ENCODE peak calls at places on chromosomes 5 and 9, in four cellular contexts. P is ovary, O is HFFc6, L is hypothalamus. N is an unnamed sample.

GRCh38 chr9:20663133-20663532 is 20.9 kb upstream of the FOCAD start:
- DNase-seq in P (no peak), O (no peak), L (no peak), N (no peak)

GRCh38 chr9:81861644-81862043 is 66.6 kb upstream of the SPATA31D4 start:
- DNase-seq in P (no peak), O (peak; percentile 80), L (no peak), N (no peak)

GRCh38 chr9:68747043-68747533 is 42.0 kb downstream of the PIP5K1B start:
- DNase-seq in P (no peak), O (no peak), L (no peak), N (no peak)

GRCh38 chr9:74245871-74246552 is 251.1 kb upstream of the RORB start:
- DNase-seq in P (no peak), O (no peak), L (no peak), N (no peak)

GRCh38 chr5:179243333-179243732 is 101.9 kb downstream of the ADAMTS2 start:
- DNase-seq in P (peak; percentile 21), O (peak; percentile 39), L (peak; percentile 55), N (no peak)

GRCh38 chr9:90724880-90725279 is 76.7 kb upstream of the SYK start:
- DNase-seq in P (no peak), O (no peak), L (no peak), N (peak; percentile 10)

GRCh38 chr9:134502261-134503211 is 139.1 kb upstream of the COL5A1 start:
- DNase-seq in P (peak; percentile 67), O (peak; percentile 97), L (no peak), N (no peak)

GRCh38 chr5:31416547-31416946 is 115.3 kb downstream of the DROSHA start:
- DNase-seq in P (no peak), O (no peak), L (no peak), N (no peak)

GRCh38 chr5:175698401-175699115 is 40.7 kb downstream of the HRH2 start:
- DNase-seq in P (no peak), O (no peak), L (no peak), N (no peak)

GRCh38 chr5:111645303-111645838 is 111.6 kb downstream of the NREP start:
- DNase-seq in P (no peak), O (no peak), L (no peak), N (no peak)

GRCh38 chr9:121827251-121827967 is 176.0 kb downstream of the DAB2IP start:
- DNase-seq in P (no peak), O (no peak), L (no peak), N (no peak)

GRCh38 chr5:81779125-81779934 is 28.4 kb upstream of the SSBP2 start:
- DNase-seq in P (peak; percentile 38), O (no peak), L (peak; percentile 3), N (peak; percentile 49)

GRCh38 chr5:126368239-126368812 is 54.9 kb upstream of the GRAMD2B start:
- DNase-seq in P (no peak), O (no peak), L (no peak), N (no peak)

GRCh38 chr9:113712053-113712452 is 164.1 kb upstream of the ZNF618 start:
- DNase-seq in P (no peak), O (peak; percentile 27), L (no peak), N (no peak)

GRCh38 chr9:7533376-7534090 is 266.0 kb downstream of the DMAC1 start:
- DNase-seq in P (no peak), O (no peak), L (no peak), N (no peak)

GRCh38 chr5:181052526-181052927 is 12.5 kb downstream of the BTNL9 start:
- DNase-seq in P (no peak), O (no peak), L (no peak), N (peak; percentile 86)

GRCh38 chr9:87567047-87567446 is 69.4 kb downstream of the DAPK1 start:
- DNase-seq in P (no peak), O (no peak), L (no peak), N (no peak)

GRCh38 chr9:33351547-33351946 is 50.8 kb downstream of the AQP7 start:
- DNase-seq in P (no peak), O (no peak), L (no peak), N (no peak)

GRCh38 chr5:145236966-145237365 is 598.2 kb downstream of the PRELID2 start:
- DNase-seq in P (no peak), O (peak; percentile 41), L (no peak), N (no peak)

GRCh38 chr5:139908749-139909148 is 113.1 kb downstream of the PSD2 start:
- DNase-seq in P (peak; percentile 88), O (no peak), L (no peak), N (no peak)

GRCh38 chr5:81181576-81182316 is 51.4 kb upstream of the CKMT2 start:
- DNase-seq in P (no peak), O (no peak), L (no peak), N (no peak)

GRCh38 chr9:133914483-133915342 is 77.4 kb downstream of the VAV2 start:
- DNase-seq in P (no peak), O (no peak), L (no peak), N (no peak)